ENCODE peak calls at places on chromosomes 11 and 22, in four cellular contexts. D is WTC11, Q is SK-N-SH, M is H1. C is an unnamed sample.

GRCh38 chr11:47083913-47084312 is 92.8 kb downstream of the ARFGAP2 start:
- DNase-seq in Q (no peak), M (no peak), D (no peak), C (no peak)

GRCh38 chr22:33896801-33897620 is 23.3 kb downstream of the LARGE1 start:
- DNase-seq in D (no peak), M (peak; percentile 56), Q (peak; percentile 32), C (no peak)

GRCh38 chr11:116445108-116446047 is 327.4 kb downstream of the BUD13 start:
- DNase-seq in Q (no peak), M (peak; percentile 44), D (peak; percentile 53), C (no peak)

GRCh38 chr11:134857035-134857434 is 445.0 kb upstream of the B3GAT1 start:
- DNase-seq in D (no peak), Q (no peak), M (no peak), C (no peak)

GRCh38 chr22:43448048-43448447 is 36.2 kb downstream of the MPPED1 start:
- DNase-seq in D (no peak), Q (no peak), M (no peak), C (no peak)

GRCh38 chr11:63869686-63870085 is 30.8 kb downstream of the MARK2 start:
- DNase-seq in D (no peak), Q (no peak), M (no peak), C (no peak)

GRCh38 chr22:46071451-46072029 is 78.8 kb upstream of the PPARA start:
- DNase-seq in D (peak; percentile 38), Q (peak; percentile 88), M (no peak), C (no peak)

GRCh38 chr11:122696662-122697061 is 41.1 kb downstream of the UBASH3B start:
- DNase-seq in M (no peak), D (no peak), Q (no peak), C (peak; percentile 20)

GRCh38 chr11:95067042-95067827 is 516 bp downstream of the SRSF8 start:
- DNase-seq in D (peak; percentile 79), M (no peak), Q (peak; percentile 78), C (peak; percentile 71)

GRCh38 chr11:60206616-60207015 is 23.7 kb upstream of the MS4A6A start:
- DNase-seq in D (no peak), Q (no peak), M (no peak), C (no peak)

GRCh38 chr11:63713776-63714175 is 32.5 kb downstream of the RTN3 start:
- DNase-seq in D (no peak), Q (no peak), M (no peak), C (no peak)

GRCh38 chr22:50473088-50473487 is 1.7 kb downstream of the SBF1 start:
- DNase-seq in Q (no peak), M (no peak), D (no peak), C (no peak)

GRCh38 chr11:40215605-40216004 is 1243.8 kb downstream of the LRRC4C start:
- DNase-seq in M (no peak), Q (no peak), D (no peak), C (no peak)

GRCh38 chr11:14537134-14537599 is 17.0 kb upstream of the PSMA1 start:
- DNase-seq in M (no peak), Q (peak; percentile 68), D (no peak), C (peak; percentile 63)

GRCh38 chr11:100925935-100926334 is 203.7 kb downstream of the PGR start:
- DNase-seq in D (no peak), Q (no peak), M (no peak), C (no peak)

GRCh38 chr11:45150301-45150700 is 3.9 kb downstream of the PRDM11 start:
- DNase-seq in D (no peak), Q (no peak), M (no peak), C (no peak)

GRCh38 chr11:114219559-114220349 is 76.4 kb upstream of the NNMT start:
- DNase-seq in Q (no peak), M (no peak), D (no peak), C (peak; percentile 62)

GRCh38 chr22:27876684-27877083 is 42.4 kb downstream of the PITPNB start:
- DNase-seq in M (no peak), Q (no peak), D (no peak), C (no peak)

GRCh38 chr11:17687946-17688670 is 31.3 kb upstream of the MYOD1 start:
- DNase-seq in D (no peak), Q (no peak), M (no peak), C (no peak)

GRCh38 chr11:17682848-17683247 is 36.5 kb upstream of the MYOD1 start:
- DNase-seq in M (no peak), D (no peak), Q (no peak), C (no peak)

GRCh38 chr11:17684550-17684949 is 34.8 kb upstream of the MYOD1 start:
- DNase-seq in D (no peak), Q (no peak), M (no peak), C (no peak)

GRCh38 chr11:17686185-17686980 is 33.0 kb upstream of the MYOD1 start:
- DNase-seq in Q (peak; percentile 89), D (peak; percentile 48), M (no peak), C (no peak)

DNA sequence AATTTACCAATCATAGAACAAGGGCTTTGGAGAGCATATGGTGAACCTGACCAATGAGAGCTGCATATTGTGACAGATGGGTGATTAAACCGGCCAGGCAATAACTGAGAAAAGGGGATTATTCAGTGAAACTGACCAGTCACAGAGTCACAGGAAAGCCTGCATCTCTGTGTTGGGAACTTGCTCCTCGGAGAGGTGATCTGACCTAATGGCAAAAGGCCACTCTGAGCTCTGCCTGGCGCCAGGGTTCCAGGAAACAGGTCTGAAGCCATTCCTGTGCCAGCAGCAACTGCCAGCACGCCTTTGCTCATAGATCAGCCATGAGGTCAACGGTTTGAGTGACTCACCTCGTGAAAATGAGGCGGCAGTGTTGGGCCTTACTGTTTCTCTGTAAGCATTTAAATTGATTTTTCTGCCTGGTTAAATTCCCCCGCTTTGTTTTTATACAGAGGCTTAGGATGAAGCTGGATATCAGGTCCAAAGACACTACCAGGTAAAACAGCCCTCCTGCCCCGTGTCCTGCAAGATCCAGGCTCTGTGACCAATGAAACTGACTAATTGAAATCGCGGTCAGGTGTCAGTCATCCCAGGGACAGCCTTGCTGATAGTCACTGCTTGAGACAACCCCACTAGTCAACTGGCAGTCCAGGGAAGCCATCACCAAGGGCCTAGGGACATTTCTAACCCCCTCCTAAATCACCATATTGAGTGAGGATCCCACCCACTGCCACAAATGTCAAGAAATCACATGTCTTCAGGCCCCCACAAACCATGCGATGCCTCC is 35.8 kb upstream of the MYOD1 start:
- DNase-seq in Q (no peak), D (no peak), M (no peak), C (no peak)
- TF ChIP-seq TEAD4 in Q (peak; percentile 41), D (no peak), M (no peak), C (no peak)

DNA sequence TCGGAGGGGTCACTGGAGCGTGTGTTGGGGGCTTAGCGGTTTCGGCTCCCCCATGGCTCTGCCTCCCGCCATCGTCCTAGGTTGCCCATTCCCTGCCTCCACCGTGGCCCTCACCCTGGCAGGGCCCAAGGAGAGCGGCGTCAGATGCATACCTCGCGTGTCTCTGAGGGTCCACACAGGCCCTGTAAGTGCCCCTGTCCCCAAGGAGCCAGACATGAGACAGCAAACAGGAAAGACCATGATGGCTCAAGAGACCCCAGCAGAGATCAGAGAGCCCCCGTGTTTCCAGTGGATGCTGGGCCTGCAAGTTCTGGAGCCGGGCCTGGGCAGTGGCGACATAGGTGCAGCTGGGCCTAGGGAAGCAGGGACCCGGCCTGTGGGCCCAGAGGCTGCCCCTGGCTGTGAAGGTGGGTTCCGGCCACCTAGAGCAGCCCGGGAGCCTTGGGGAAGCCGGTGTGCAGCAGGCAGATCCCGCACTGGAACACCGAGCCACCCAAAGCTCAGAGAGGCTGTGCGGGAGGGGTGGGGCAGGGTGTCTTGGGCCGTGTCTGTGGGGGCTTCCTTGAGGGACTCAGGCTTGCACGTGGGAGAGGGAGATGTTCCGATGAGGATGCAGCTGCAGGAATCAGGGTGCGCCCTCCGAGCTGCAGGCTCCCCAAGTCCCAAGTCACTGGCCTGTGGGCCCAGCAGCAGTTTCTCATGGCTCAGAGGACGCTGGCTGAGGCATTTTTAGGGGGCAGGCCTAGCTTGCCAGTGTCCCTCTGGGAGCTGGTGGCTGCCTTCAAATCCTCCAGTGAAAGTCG is 126.4 kb downstream of the KCNQ1OT1 start:
- DNase-seq in Q (no peak), D (peak; percentile 7), M (no peak), C (no peak)
- TF ChIP-seq TEAD4 in Q (no peak), D (no peak), M (no peak), C (no peak)

GRCh38 chr11:25484225-25484624 is 847.7 kb upstream of the ANO3 start:
- DNase-seq in D (no peak), Q (no peak), M (no peak), C (no peak)
- TF ChIP-seq TEAD4 in D (no peak), Q (no peak), M (no peak), C (no peak)

GRCh38 chr11:1589996-1590395 is 4.9 kb upstream of the KRTAP5-1 start:
- DNase-seq in D (no peak), Q (no peak), M (no peak), C (no peak)

GRCh38 chr11:1581976-1582375 is 3.1 kb downstream of the KRTAP5-1 start:
- DNase-seq in Q (no peak), D (no peak), M (no peak), C (no peak)

DNA sequence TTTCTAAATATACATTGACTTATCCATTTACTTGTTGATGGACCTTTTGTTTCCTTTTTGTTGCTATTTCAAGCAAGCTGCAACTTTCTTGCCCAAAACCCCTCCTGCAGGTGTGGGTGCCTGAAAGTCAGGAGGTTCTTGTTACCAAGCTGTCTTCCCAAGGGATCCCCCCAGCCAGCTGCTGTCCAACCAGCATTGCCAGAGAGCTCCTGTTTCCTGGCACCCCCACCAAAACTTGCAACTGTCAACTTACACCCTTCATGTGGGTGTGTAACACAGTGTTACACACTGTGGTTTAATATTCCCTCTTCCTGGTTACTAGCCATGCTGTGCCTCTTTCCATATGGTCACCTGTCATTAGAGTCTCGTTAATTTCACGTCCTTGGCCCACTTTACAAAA is 1.6 kb upstream of the KRTAP5-1 start:
- DNase-seq in Q (no peak), M (no peak), D (no peak), C (no peak)
- TF ChIP-seq TEAD4 in Q (no peak), M (no peak), D (no peak), C (no peak)

GRCh38 chr11:110712643-110713468 is 619 bp upstream of the ARHGAP20 start:
- DNase-seq in Q (peak; percentile 69), D (peak; percentile 14), M (no peak), C (no peak)
- TF ChIP-seq TEAD4 in Q (no peak), D (no peak), M (no peak), C (no peak)

DNA sequence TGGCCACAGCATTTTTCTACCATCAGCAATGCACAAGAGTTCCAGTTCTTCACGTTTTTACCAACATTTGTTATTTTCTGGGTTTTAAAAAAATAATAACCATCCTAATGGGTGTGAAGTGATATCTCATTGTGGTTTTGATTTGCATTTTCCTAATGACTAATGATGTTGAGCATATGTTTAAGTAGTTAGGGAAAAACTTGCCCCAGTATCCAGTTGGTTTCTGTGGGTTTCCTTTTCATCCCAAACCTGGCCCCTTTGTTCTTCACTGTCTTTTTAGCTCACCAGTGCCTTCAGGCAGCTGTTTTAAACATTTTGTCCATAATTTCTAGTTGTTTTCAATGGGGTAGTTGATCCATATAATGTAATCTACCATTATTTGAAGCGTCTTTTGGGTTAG is 14.7 kb upstream of the PTS start:
- DNase-seq in Q (no peak), M (no peak), D (no peak), C (no peak)
- TF ChIP-seq TEAD4 in Q (no peak), M (no peak), D (no peak), C (no peak)